ENCODE peak calls at places on chromosomes 4 and X, in eight cellular contexts. One of them, this sample, is unnamed. For H3K4me1, the result is how much of the 10 kb centered on the place peaks cover.

GRCh38 chr4:42618018-42618417 is 38.9 kb downstream of the ATP8A1 start:
- DNase-seq in aorta: no peak
- DNase-seq in psoas muscle: no peak
- DNase-seq in upper lobe of right lung: no peak
- DNase-seq in PC-3: no peak
- DNase-seq in pancreas: no peak
- DNase-seq in ascending aorta: no peak
- DNase-seq in stomach: no peak
- DNase-seq in this sample: peak

GRCh38 chr4:156575430-156576073 is 396.0 kb downstream of the PDGFC start:
- DNase-seq in aorta: peak
- DNase-seq in psoas muscle: no peak
- DNase-seq in PC-3: peak
- DNase-seq in pancreas: no peak
- DNase-seq in upper lobe of right lung: peak
- DNase-seq in ascending aorta: no peak
- DNase-seq in stomach: no peak
- DNase-seq in this sample: no peak

GRCh38 chr4:75633846-75634245 is 3.5 kb upstream of the CDKL2 start:
- DNase-seq in aorta: no peak
- DNase-seq in PC-3: no peak
- DNase-seq in ascending aorta: no peak
- DNase-seq in stomach: no peak
- DNase-seq in pancreas: no peak
- DNase-seq in upper lobe of right lung: no peak
- DNase-seq in psoas muscle: no peak
- DNase-seq in this sample: no peak

GRCh38 chr4:132344924-132345828 is 803.9 kb upstream of the PCDH10 start:
- DNase-seq in ascending aorta: no peak
- DNase-seq in aorta: peak
- DNase-seq in psoas muscle: no peak
- DNase-seq in PC-3: no peak
- DNase-seq in upper lobe of right lung: no peak
- DNase-seq in pancreas: no peak
- DNase-seq in stomach: no peak
- DNase-seq in this sample: no peak

GRCh38 chrX:119145241-119145653 is 17.6 kb upstream of the KIAA1210 start:
- DNase-seq in pancreas: no peak
- DNase-seq in psoas muscle: no peak
- DNase-seq in stomach: no peak
- DNase-seq in aorta: no peak
- DNase-seq in ascending aorta: no peak
- DNase-seq in PC-3: peak
- DNase-seq in upper lobe of right lung: no peak
- DNase-seq in this sample: no peak

GRCh38 chr4:102564399-102564921 is 63.3 kb downstream of the NFKB1 start:
- DNase-seq in upper lobe of right lung: no peak
- DNase-seq in aorta: no peak
- DNase-seq in psoas muscle: no peak
- DNase-seq in stomach: no peak
- DNase-seq in pancreas: no peak
- DNase-seq in ascending aorta: no peak
- DNase-seq in PC-3: peak
- DNase-seq in this sample: no peak

GRCh38 chr4:1380368-1381151 is 25.7 kb downstream of the NKX1-1 start:
- DNase-seq in PC-3: no peak
- DNase-seq in aorta: peak
- DNase-seq in psoas muscle: peak
- DNase-seq in pancreas: no peak
- DNase-seq in upper lobe of right lung: peak
- DNase-seq in ascending aorta: no peak
- DNase-seq in stomach: no peak
- DNase-seq in this sample: no peak

GRCh38 chr4:107541511-107541910 is 178.5 kb downstream of the PAPSS1 start:
- DNase-seq in ascending aorta: no peak
- DNase-seq in pancreas: no peak
- DNase-seq in upper lobe of right lung: no peak
- DNase-seq in psoas muscle: no peak
- DNase-seq in PC-3: no peak
- DNase-seq in aorta: no peak
- DNase-seq in stomach: no peak
- DNase-seq in this sample: no peak

GRCh38 chrX:17769701-17770269 is 32.5 kb downstream of the SCML1 start:
- DNase-seq in stomach: no peak
- DNase-seq in ascending aorta: no peak
- DNase-seq in psoas muscle: no peak
- DNase-seq in PC-3: no peak
- DNase-seq in pancreas: no peak
- DNase-seq in aorta: no peak
- DNase-seq in upper lobe of right lung: no peak
- DNase-seq in this sample: no peak

GRCh38 chr4:168335621-168336020 is 17.1 kb upstream of the DDX60 start:
- DNase-seq in ascending aorta: no peak
- DNase-seq in upper lobe of right lung: no peak
- DNase-seq in pancreas: no peak
- DNase-seq in PC-3: no peak
- DNase-seq in psoas muscle: no peak
- DNase-seq in aorta: no peak
- DNase-seq in stomach: no peak
- DNase-seq in this sample: no peak

GRCh38 chr4:3712112-3712805 is 53.9 kb upstream of the ADRA2C start:
- DNase-seq in pancreas: no peak
- DNase-seq in psoas muscle: peak
- DNase-seq in aorta: no peak
- DNase-seq in ascending aorta: no peak
- DNase-seq in upper lobe of right lung: no peak
- DNase-seq in PC-3: no peak
- DNase-seq in stomach: no peak
- DNase-seq in this sample: no peak

GRCh38 chrX:117511379-117511778 is 605.2 kb downstream of the KLHL13 start:
- DNase-seq in pancreas: no peak
- DNase-seq in ascending aorta: no peak
- DNase-seq in upper lobe of right lung: no peak
- DNase-seq in stomach: no peak
- DNase-seq in aorta: no peak
- DNase-seq in psoas muscle: no peak
- DNase-seq in PC-3: no peak
- DNase-seq in this sample: no peak

GRCh38 chr4:15173251-15173650 is 171.0 kb downstream of the CPEB2 start:
- DNase-seq in PC-3: no peak
- DNase-seq in psoas muscle: no peak
- DNase-seq in aorta: no peak
- DNase-seq in stomach: no peak
- DNase-seq in pancreas: no peak
- DNase-seq in ascending aorta: no peak
- DNase-seq in upper lobe of right lung: no peak
- DNase-seq in this sample: no peak

GRCh38 chrX:110665223-110665622 is 130.4 kb downstream of the CHRDL1 start:
- DNase-seq in pancreas: no peak
- DNase-seq in PC-3: no peak
- DNase-seq in upper lobe of right lung: no peak
- DNase-seq in psoas muscle: no peak
- DNase-seq in ascending aorta: no peak
- DNase-seq in aorta: no peak
- DNase-seq in stomach: no peak
- DNase-seq in this sample: no peak

GRCh38 chr4:153159728-153160221 is 44.5 kb upstream of the TRIM2 start:
- DNase-seq in pancreas: no peak
- DNase-seq in psoas muscle: no peak
- DNase-seq in PC-3: peak
- DNase-seq in stomach: no peak
- DNase-seq in aorta: no peak
- DNase-seq in ascending aorta: no peak
- DNase-seq in upper lobe of right lung: no peak
- DNase-seq in this sample: no peak

DNA sequence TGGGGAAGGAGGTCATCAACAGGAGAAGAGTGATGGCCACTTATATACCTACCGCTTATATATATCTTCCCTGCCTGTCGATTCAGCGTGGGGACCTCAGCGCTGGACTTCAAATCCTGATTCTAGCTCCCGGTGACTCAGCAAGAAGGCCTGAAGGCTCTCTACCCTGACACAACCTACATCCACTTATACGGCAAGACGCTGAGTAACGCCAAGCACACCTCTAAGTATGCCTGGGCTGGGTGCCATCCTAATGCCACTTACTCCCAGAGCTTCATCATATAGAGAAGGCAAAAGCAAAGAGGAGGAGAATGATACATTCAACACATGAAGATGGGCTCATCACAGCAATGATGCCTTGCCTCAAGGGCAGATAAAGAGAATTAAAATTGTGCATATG is 198.3 kb downstream of the CHIC2 start:
- DNase-seq in PC-3: no peak
- DNase-seq in stomach: no peak
- DNase-seq in upper lobe of right lung: no peak
- DNase-seq in psoas muscle: no peak
- DNase-seq in pancreas: no peak
- DNase-seq in aorta: no peak
- DNase-seq in ascending aorta: no peak
- DNase-seq in this sample: no peak
- H3K4me1 ChIP-seq in PC-3: under half
- H3K4me1 ChIP-seq in stomach: under half
- H3K4me1 ChIP-seq in upper lobe of right lung: under half
- H3K4me1 ChIP-seq in psoas muscle: under half
- H3K4me1 ChIP-seq in pancreas: under half
- H3K4me1 ChIP-seq in aorta: under half
- H3K4me1 ChIP-seq in ascending aorta: under half
- H3K4me1 ChIP-seq in this sample: under half

DNA sequence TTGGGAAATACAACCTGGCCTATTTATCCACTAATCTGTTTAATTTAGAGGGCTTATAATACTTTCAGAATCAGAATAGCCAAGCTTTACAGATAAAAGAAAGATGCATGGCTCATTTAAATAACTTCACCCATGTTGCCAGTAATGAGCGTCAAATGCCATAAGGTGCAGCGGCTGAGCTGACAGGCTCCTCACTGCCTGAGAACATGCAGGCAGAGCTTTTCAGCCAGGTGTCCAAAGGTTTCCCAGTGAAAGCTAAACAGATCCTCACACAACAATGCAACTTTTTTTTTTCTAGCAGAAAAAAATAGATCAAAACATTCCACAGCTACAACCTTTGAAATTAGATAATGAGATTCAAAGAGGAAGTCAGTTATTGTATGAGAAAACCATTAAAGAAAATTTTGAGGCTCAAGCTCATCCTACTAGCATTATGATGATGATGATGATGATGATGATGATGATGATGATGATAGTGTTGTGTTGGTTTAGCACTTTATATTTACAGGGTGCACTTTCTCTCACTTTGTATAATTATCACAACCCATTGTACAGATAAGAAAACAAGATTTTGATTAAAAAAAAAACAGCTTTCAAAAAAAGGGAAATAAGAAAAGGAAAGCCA is 12.1 kb upstream of the TNIP3 start:
- DNase-seq in aorta: no peak
- DNase-seq in PC-3: no peak
- DNase-seq in pancreas: no peak
- DNase-seq in stomach: no peak
- DNase-seq in psoas muscle: no peak
- DNase-seq in ascending aorta: no peak
- DNase-seq in upper lobe of right lung: no peak
- DNase-seq in this sample: no peak
- H3K4me1 ChIP-seq in aorta: under half
- H3K4me1 ChIP-seq in PC-3: under half
- H3K4me1 ChIP-seq in pancreas: under half
- H3K4me1 ChIP-seq in stomach: under half
- H3K4me1 ChIP-seq in psoas muscle: under half
- H3K4me1 ChIP-seq in ascending aorta: under half
- H3K4me1 ChIP-seq in upper lobe of right lung: under half
- H3K4me1 ChIP-seq in this sample: under half

DNA sequence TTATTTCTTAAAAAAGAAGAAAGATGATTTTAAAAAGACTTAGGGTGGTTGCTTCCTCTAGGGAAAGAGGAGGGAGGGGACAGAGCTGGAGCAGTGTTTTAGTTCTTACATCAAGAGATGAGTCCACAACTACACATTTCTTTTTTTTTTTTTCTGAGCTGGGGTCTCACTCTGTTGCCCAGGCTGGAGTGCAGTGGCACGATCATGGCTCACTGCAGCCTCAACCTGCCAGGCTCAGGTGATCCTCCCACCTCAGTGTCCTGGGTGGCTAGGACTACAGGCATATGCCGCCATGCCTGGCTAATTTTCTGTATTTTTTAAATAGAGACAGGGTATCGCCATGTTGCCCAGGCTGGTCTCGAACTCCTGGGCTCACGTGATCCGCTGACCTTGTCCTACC is 17.2 kb downstream of the SH3KBP1 start:
- DNase-seq in psoas muscle: no peak
- DNase-seq in ascending aorta: no peak
- DNase-seq in PC-3: no peak
- DNase-seq in aorta: no peak
- DNase-seq in stomach: no peak
- DNase-seq in upper lobe of right lung: no peak
- DNase-seq in pancreas: no peak
- DNase-seq in this sample: no peak
- H3K4me1 ChIP-seq in psoas muscle: under half
- H3K4me1 ChIP-seq in ascending aorta: under half
- H3K4me1 ChIP-seq in PC-3: under half
- H3K4me1 ChIP-seq in aorta: under half
- H3K4me1 ChIP-seq in stomach: under half
- H3K4me1 ChIP-seq in upper lobe of right lung: under half
- H3K4me1 ChIP-seq in pancreas: under half
- H3K4me1 ChIP-seq in this sample: under half

GRCh38 chr4:70712604-70713452 is 8.9 kb upstream of the RUFY3 start:
- DNase-seq in psoas muscle: no peak
- DNase-seq in PC-3: no peak
- DNase-seq in upper lobe of right lung: no peak
- DNase-seq in ascending aorta: no peak
- DNase-seq in stomach: no peak
- DNase-seq in pancreas: no peak
- DNase-seq in aorta: no peak
- DNase-seq in this sample: no peak
- H3K4me1 ChIP-seq in psoas muscle: under half
- H3K4me1 ChIP-seq in PC-3: under half
- H3K4me1 ChIP-seq in upper lobe of right lung: under half
- H3K4me1 ChIP-seq in ascending aorta: under half
- H3K4me1 ChIP-seq in stomach: under half
- H3K4me1 ChIP-seq in pancreas: under half
- H3K4me1 ChIP-seq in aorta: under half
- H3K4me1 ChIP-seq in this sample: under half

GRCh38 chr4:151692443-151692782 is 68.4 kb downstream of the GATB start:
- DNase-seq in psoas muscle: no peak
- DNase-seq in aorta: no peak
- DNase-seq in pancreas: no peak
- DNase-seq in ascending aorta: no peak
- DNase-seq in upper lobe of right lung: no peak
- DNase-seq in PC-3: no peak
- DNase-seq in stomach: peak
- DNase-seq in this sample: no peak
- H3K4me1 ChIP-seq in psoas muscle: half or more
- H3K4me1 ChIP-seq in aorta: under half
- H3K4me1 ChIP-seq in pancreas: under half
- H3K4me1 ChIP-seq in ascending aorta: under half
- H3K4me1 ChIP-seq in upper lobe of right lung: under half
- H3K4me1 ChIP-seq in PC-3: under half
- H3K4me1 ChIP-seq in stomach: half or more
- H3K4me1 ChIP-seq in this sample: under half

GRCh38 chrX:53718073-53718472 is 31.6 kb upstream of the HUWE1 start:
- DNase-seq in aorta: no peak
- DNase-seq in upper lobe of right lung: no peak
- DNase-seq in psoas muscle: no peak
- DNase-seq in pancreas: no peak
- DNase-seq in ascending aorta: no peak
- DNase-seq in stomach: no peak
- DNase-seq in PC-3: peak
- DNase-seq in this sample: no peak
- H3K4me1 ChIP-seq in aorta: under half
- H3K4me1 ChIP-seq in upper lobe of right lung: under half
- H3K4me1 ChIP-seq in psoas muscle: under half
- H3K4me1 ChIP-seq in pancreas: under half
- H3K4me1 ChIP-seq in ascending aorta: under half
- H3K4me1 ChIP-seq in stomach: under half
- H3K4me1 ChIP-seq in PC-3: half or more
- H3K4me1 ChIP-seq in this sample: under half

GRCh38 chr4:186949847-186950246 is 226.2 kb upstream of the FAT1 start:
- DNase-seq in upper lobe of right lung: no peak
- DNase-seq in psoas muscle: no peak
- DNase-seq in PC-3: no peak
- DNase-seq in aorta: no peak
- DNase-seq in ascending aorta: no peak
- DNase-seq in stomach: no peak
- DNase-seq in pancreas: peak
- DNase-seq in this sample: no peak
- H3K4me1 ChIP-seq in upper lobe of right lung: under half
- H3K4me1 ChIP-seq in psoas muscle: under half
- H3K4me1 ChIP-seq in PC-3: under half
- H3K4me1 ChIP-seq in aorta: under half
- H3K4me1 ChIP-seq in ascending aorta: under half
- H3K4me1 ChIP-seq in stomach: under half
- H3K4me1 ChIP-seq in pancreas: under half
- H3K4me1 ChIP-seq in this sample: under half